ENCODE peak calls at places on chromosomes 6 and 20, in ten cellular contexts. A is activated effector memory CD4-positive, alpha-beta T cell treated with Interleukin-2 at 50 U/mL for 16 hours; R is fibroblast of lung; I is effector CD4-positive, alpha-beta T cell; Q is fibroblast of mammary gland; H is activated T-helper 9 cell treated with anti-CD3 and anti-CD28 coated beads, Interleukin-2, amount 50 U/mL, for 16 hours; G is HS-5; Z is GM10248; F is NCI-H1105 treated with DMSO at 0.1 percent for 48 hours; C is RPMI8226. W is an unnamed sample.

GRCh38 chr6:125949069-125949468 is 7.5 kb upstream of the HINT3 start:
- DNase-seq in R (no peak), G (no peak), F (no peak), Z (no peak), C (no peak), H (no peak), Q (no peak), I (no peak), A (no peak), W (no peak)

GRCh38 chr6:44629636-44630035 is 242.1 kb downstream of the CDC5L start:
- DNase-seq in F (no peak), H (no peak), Z (no peak), C (no peak), A (no peak), Q (no peak), R (no peak), G (no peak), I (no peak), W (no peak)

GRCh38 chr6:67047996-67048395 is 1341.0 kb upstream of the EYS start:
- DNase-seq in Q (no peak), R (peak), C (no peak), Z (no peak), I (no peak), F (no peak), G (no peak), H (no peak), A (no peak), W (no peak)

GRCh38 chr6:166459272-166459671 is 76.5 kb upstream of the MPC1 start:
- DNase-seq in G (no peak), Q (no peak), C (no peak), F (no peak), I (no peak), A (no peak), R (no peak), Z (no peak), H (no peak), W (no peak)

GRCh38 chr6:85670573-85670972 is 27.9 kb upstream of the SYNCRIP start:
- DNase-seq in G (no peak), H (no peak), Q (peak), C (no peak), F (peak), Z (no peak), A (no peak), R (peak), I (no peak), W (peak)

GRCh38 chr6:26333458-26334297 is 31.3 kb upstream of the BTN3A2 start:
- DNase-seq in Q (no peak), G (no peak), C (peak), R (no peak), I (no peak), H (no peak), Z (no peak), F (no peak), A (no peak), W (no peak)

GRCh38 chr6:21111399-21111725 is 482.2 kb upstream of the SOX4 start:
- DNase-seq in F (no peak), H (no peak), C (no peak), G (no peak), Z (no peak), I (no peak), Q (no peak), A (no peak), R (no peak), W (no peak)

GRCh38 chr6:18536693-18537092 is 149.5 kb downstream of the RNF144B start:
- DNase-seq in R (no peak), I (no peak), H (no peak), C (no peak), F (peak), G (no peak), A (no peak), Z (no peak), Q (no peak), W (peak)

GRCh38 chr6:10151144-10151915 is 263.5 kb downstream of the TFAP2A start:
- DNase-seq in I (no peak), H (no peak), F (peak), Q (no peak), R (no peak), G (peak), Z (no peak), A (no peak), C (no peak), W (no peak)

GRCh38 chr20:40635990-40636389 is 53.0 kb downstream of the MAFB start:
- DNase-seq in Z (no peak), Q (no peak), H (no peak), G (no peak), C (no peak), A (no peak), F (no peak), I (no peak), R (no peak), W (no peak)

GRCh38 chr6:16486661-16487060 is 248.3 kb downstream of the GMPR start:
- DNase-seq in F (no peak), I (peak), Q (no peak), G (no peak), Z (no peak), C (no peak), H (peak), R (no peak), A (peak), W (no peak)

GRCh38 chr6:2839195-2839981 is 2.3 kb downstream of the SERPINB1 start:
- DNase-seq in Z (no peak), Q (peak), R (peak), H (no peak), C (no peak), I (no peak), F (no peak), G (peak), A (no peak), W (no peak)

GRCh38 chr6:71678081-71678480 is 208.3 kb upstream of the RIMS1 start:
- DNase-seq in H (no peak), I (no peak), C (no peak), F (no peak), G (no peak), A (no peak), R (no peak), Z (no peak), Q (no peak), W (no peak)

GRCh38 chr6:163092846-163093245 is 321.7 kb upstream of the QKI start:
- DNase-seq in Z (no peak), R (no peak), I (no peak), C (no peak), F (no peak), A (no peak), Q (no peak), G (no peak), H (no peak), W (no peak)

GRCh38 chr20:35617397-35618031 is 1.9 kb downstream of the SPAG4 start:
- DNase-seq in H (no peak), C (peak), Z (peak), G (peak), R (peak), I (peak), A (peak), Q (peak), F (peak), W (peak)

GRCh38 chr20:41178904-41179432 is 41.6 kb downstream of the PLCG1 start:
- DNase-seq in A (no peak), G (no peak), I (no peak), Q (no peak), C (no peak), Z (no peak), F (peak), H (no peak), R (no peak), W (peak)

GRCh38 chr6:139777202-139777970 is 402.9 kb upstream of the CITED2 start:
- DNase-seq in F (no peak), G (no peak), R (no peak), I (no peak), C (peak), Z (no peak), A (no peak), H (no peak), Q (no peak), W (no peak)

GRCh38 chr6:82741996-82742385 is 323.6 kb downstream of the UBE3D start:
- DNase-seq in I (no peak), R (no peak), F (peak), G (no peak), H (no peak), Q (no peak), A (no peak), Z (no peak), C (no peak), W (no peak)

GRCh38 chr20:37346232-37346525 is 239 bp downstream of the SRC start:
- DNase-seq in Q (no peak), A (no peak), F (no peak), H (no peak), R (no peak), C (no peak), I (no peak), Z (no peak), G (no peak), W (no peak)

GRCh38 chr6:34554593-34555322 is 1.4 kb downstream of the SPDEF start:
- DNase-seq in Z (no peak), C (no peak), A (no peak), H (no peak), R (no peak), I (no peak), G (no peak), F (no peak), Q (no peak), W (no peak)

GRCh38 chr6:46437671-46438221 is 53.5 kb downstream of the RCAN2 start:
- DNase-seq in F (no peak), A (no peak), R (peak), H (no peak), G (no peak), Z (no peak), C (no peak), Q (peak), I (no peak), W (no peak)

GRCh38 chr20:51496964-51497363 is 45.6 kb downstream of the NFATC2 start:
- DNase-seq in F (no peak), I (no peak), G (no peak), Q (no peak), H (no peak), R (no peak), Z (no peak), C (no peak), A (no peak), W (no peak)

GRCh38 chr6:135905604-135906300 is 54.3 kb downstream of the PDE7B start:
- DNase-seq in I (no peak), R (no peak), C (no peak), G (no peak), Q (no peak), A (no peak), Z (no peak), H (no peak), F (no peak), W (peak)

GRCh38 chr6:43292763-43293318 is 5.2 kb upstream of the SLC22A7 start:
- DNase-seq in Z (no peak), Q (no peak), H (no peak), F (no peak), R (no peak), I (no peak), G (no peak), A (no peak), C (no peak), W (no peak)

GRCh38 chr6:110561708-110562107 is 85.3 kb upstream of the SLC22A16 start:
- DNase-seq in C (no peak), I (no peak), H (no peak), F (no peak), Z (no peak), G (no peak), Q (no peak), R (no peak), A (no peak), W (no peak)

GRCh38 chr6:156427345-156427744 is 349.8 kb upstream of the ARID1B start:
- DNase-seq in Z (no peak), R (peak), H (no peak), C (no peak), I (no peak), F (no peak), G (peak), A (no peak), Q (peak), W (peak)

GRCh38 chr6:163897669-163898068 is 483.2 kb downstream of the QKI start:
- DNase-seq in H (no peak), Z (no peak), A (no peak), Q (peak), C (no peak), R (peak), I (no peak), G (no peak), F (no peak), W (no peak)

GRCh38 chr6:39051399-39052122 is 3.0 kb downstream of the GLP1R start:
- DNase-seq in I (no peak), R (no peak), F (no peak), H (no peak), Z (no peak), C (peak), A (no peak), G (no peak), Q (no peak), W (no peak)

GRCh38 chr6:786946-787763 is 94.2 kb upstream of the EXOC2 start:
- DNase-seq in C (peak), G (no peak), F (no peak), Z (peak), R (no peak), H (no peak), Q (peak), I (no peak), A (no peak), W (peak)

GRCh38 chr6:83169511-83169910 is 23.6 kb downstream of the PGM3 start:
- DNase-seq in G (no peak), R (no peak), C (no peak), Q (no peak), F (no peak), H (no peak), Z (no peak), I (no peak), A (no peak), W (no peak)

GRCh38 chr6:160201056-160201455 is 57.6 kb downstream of the SLC22A2 start:
- DNase-seq in I (no peak), F (no peak), Z (no peak), G (no peak), Q (no peak), C (no peak), H (no peak), A (no peak), R (no peak), W (no peak)

GRCh38 chr6:16964553-16965499 is 137.0 kb upstream of the STMND1 start:
- DNase-seq in G (no peak), I (peak), F (peak), H (peak), R (peak), Z (peak), C (peak), Q (peak), A (peak), W (peak)

GRCh38 chr6:3228791-3229565 is 1.5 kb upstream of the TUBB2B start:
- DNase-seq in R (no peak), C (peak), F (peak), Q (no peak), Z (peak), A (no peak), G (no peak), I (peak), H (no peak), W (no peak)

GRCh38 chr20:23143098-23143497 is 57.0 kb upstream of the CD93 start:
- DNase-seq in Q (peak), F (no peak), I (no peak), Z (no peak), H (no peak), C (peak), A (no peak), R (peak), G (no peak), W (peak)

GRCh38 chr20:3081641-3082040 is 2.9 kb downstream of the AVP start:
- DNase-seq in I (no peak), Q (no peak), Z (no peak), C (no peak), H (no peak), A (no peak), R (no peak), F (no peak), G (no peak), W (no peak)

GRCh38 chr6:69936674-69937363 is 70.5 kb downstream of the COL19A1 start:
- DNase-seq in A (no peak), R (peak), Q (no peak), Z (no peak), I (no peak), C (no peak), G (peak), F (no peak), H (no peak), W (peak)

W was measured in SK-MEL-5.